ENCODE peak calls at places on chromosomes 13 and 19, in nine cellular contexts. Z is PC-9, J is tibial artery, M is transverse colon, E is stomach, G is left lung, U is A549, V is DND-41, C is cardiac fibroblast. I is an unnamed sample.

GRCh38 chr19:4357921-4358326 is 14.6 kb downstream of the MPND start:
- DNase-seq in G (no peak), Z (no peak), E (no peak), U (no peak), M (no peak), J (peak; percentile 64), V (no peak), C (no peak), I (no peak)

GRCh38 chr19:50694815-50695145 is 24.8 kb downstream of the SHANK1 start:
- DNase-seq in J (no peak), G (no peak), V (no peak), E (no peak), Z (no peak), M (no peak), U (no peak), C (no peak), I (no peak)

GRCh38 chr19:13882841-13883240 is 5.9 kb downstream of the NANOS3 start:
- DNase-seq in U (no peak), C (no peak), G (no peak), J (no peak), M (no peak), Z (no peak), V (peak; percentile 44), E (no peak), I (no peak)

GRCh38 chr13:74870865-74871264 is 611.1 kb downstream of the TBC1D4 start:
- DNase-seq in G (no peak), E (no peak), U (peak; percentile 19), J (no peak), Z (no peak), C (peak; percentile 76), V (no peak), M (no peak), I (no peak)

GRCh38 chr19:17683078-17683477 is 5.1 kb downstream of the UNC13A start:
- DNase-seq in M (no peak), Z (no peak), G (no peak), U (no peak), V (no peak), E (no peak), C (no peak), J (no peak), I (no peak)

GRCh38 chr13:27820524-27821482 is 28.5 kb downstream of the GSX1 start:
- DNase-seq in M (no peak), J (no peak), Z (no peak), G (no peak), C (peak; percentile 13), E (no peak), V (no peak), U (no peak), I (no peak)

GRCh38 chr19:17834350-17835181 is 13.2 kb downstream of the JAK3 start:
- DNase-seq in E (no peak), C (no peak), G (no peak), U (peak; percentile 35), M (no peak), V (no peak), Z (no peak), J (no peak), I (no peak)

GRCh38 chr13:24709186-24709913 is 29.1 kb downstream of the ATP12A start:
- DNase-seq in E (peak; percentile 27), G (no peak), Z (no peak), U (no peak), M (peak; percentile 20), J (no peak), V (peak; percentile 80), C (no peak), I (no peak)

GRCh38 chr19:3338541-3339181 is 27.7 kb upstream of the NFIC start:
- DNase-seq in J (peak; percentile 93), Z (peak; percentile 26), V (peak; percentile 91), U (no peak), C (no peak), E (peak; percentile 87), G (peak; percentile 87), M (peak; percentile 89), I (no peak)

GRCh38 chr19:33894787-33895186 is 98.1 kb downstream of the KCTD15 start:
- DNase-seq in Z (no peak), M (no peak), C (no peak), G (no peak), J (no peak), V (no peak), E (no peak), U (no peak), I (no peak)

GRCh38 chr13:76570485-76570884 is 315.7 kb downstream of the KCTD12 start:
- DNase-seq in M (no peak), G (no peak), J (no peak), E (no peak), V (no peak), Z (no peak), C (no peak), U (no peak), I (no peak)

DNA sequence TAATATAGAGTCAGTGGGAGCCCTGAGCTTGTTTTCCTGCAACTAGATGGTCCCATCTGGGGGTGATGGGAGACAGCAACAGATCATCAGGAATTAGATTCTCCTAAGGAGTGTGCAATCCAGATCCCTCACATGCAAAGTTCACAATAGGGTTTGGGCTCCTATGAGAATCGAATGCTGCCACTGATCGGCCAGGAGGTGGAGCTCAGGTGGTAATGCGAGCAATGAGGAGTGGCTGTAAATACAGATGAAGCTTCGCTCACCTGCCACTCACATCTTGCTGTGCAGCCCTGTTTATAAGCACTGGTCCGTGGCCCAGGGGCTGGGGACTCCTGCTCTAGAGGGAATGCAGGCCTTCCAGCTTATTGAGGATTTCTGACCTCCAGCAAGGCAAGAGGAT is 5.7 kb downstream of the ZNF558 start:
- DNase-seq in J (no peak), C (no peak), V (no peak), E (no peak), G (no peak), Z (no peak), U (peak; percentile 4), M (no peak), I (peak; percentile 7)
- TF ChIP-seq CTCF in J (no peak), C (no peak), V (no peak), E (no peak), G (no peak), Z (no peak), U (no peak), M (no peak), I (peak; percentile 44)

GRCh38 chr19:1131718-1132552 is 28.1 kb downstream of the GPX4 start:
- DNase-seq in Z (peak; percentile 79), J (peak; percentile 92), V (peak; percentile 78), M (peak; percentile 93), E (peak; percentile 92), G (peak; percentile 99), C (peak; percentile 93), U (peak; percentile 64), I (peak; percentile 89)

GRCh38 chr19:1133471-1133929 is 29.7 kb downstream of the GPX4 start:
- DNase-seq in U (peak; percentile 74), G (no peak), C (no peak), E (peak; percentile 56), V (peak; percentile 55), Z (no peak), M (peak; percentile 79), J (no peak), I (peak; percentile 93)

GRCh38 chr19:1134431-1134830 is 30.6 kb downstream of the GPX4 start:
- DNase-seq in J (no peak), U (no peak), C (no peak), Z (no peak), V (no peak), M (no peak), G (no peak), E (no peak), I (no peak)

GRCh38 chr19:1130801-1131717 is 27.3 kb downstream of the GPX4 start:
- DNase-seq in M (peak; percentile 70), J (no peak), E (peak; percentile 46), C (no peak), V (no peak), U (no peak), G (no peak), Z (no peak), I (peak; percentile 41)

GRCh38 chr19:1132625-1133383 is 29.0 kb downstream of the GPX4 start:
- DNase-seq in C (no peak), Z (no peak), V (no peak), M (peak; percentile 47), G (no peak), J (no peak), U (no peak), E (no peak), I (peak; percentile 38)
- H3K4me3 ChIP-seq in C (peak overlapping the region; percentile 90), Z (no peak overlapping the region), V (peak overlapping the region; percentile 62), M (peak overlapping the region; percentile 81), G (peak overlapping the region; percentile 80), J (peak overlapping the region; percentile 67), U (no peak overlapping the region), E (peak overlapping the region; percentile 72), I (peak overlapping the region; percentile 71)

GRCh38 chr13:79919109-79919508 is 421.8 kb downstream of the SPRY2 start:
- DNase-seq in C (no peak), G (no peak), Z (no peak), V (no peak), E (no peak), U (no peak), M (no peak), J (no peak), I (no peak)

GRCh38 chr13:79918620-79919019 is 422.3 kb downstream of the SPRY2 start:
- DNase-seq in V (no peak), Z (no peak), C (no peak), E (no peak), J (no peak), G (no peak), U (no peak), M (no peak), I (no peak)

GRCh38 chr13:79913141-79913827 is 427.6 kb downstream of the SPRY2 start:
- DNase-seq in V (no peak), J (no peak), E (no peak), M (no peak), Z (no peak), C (no peak), G (no peak), U (no peak), I (no peak)

GRCh38 chr13:79915386-79915785 is 425.5 kb downstream of the SPRY2 start:
- DNase-seq in J (no peak), U (no peak), V (no peak), E (no peak), M (no peak), Z (no peak), C (no peak), G (no peak), I (no peak)

DNA sequence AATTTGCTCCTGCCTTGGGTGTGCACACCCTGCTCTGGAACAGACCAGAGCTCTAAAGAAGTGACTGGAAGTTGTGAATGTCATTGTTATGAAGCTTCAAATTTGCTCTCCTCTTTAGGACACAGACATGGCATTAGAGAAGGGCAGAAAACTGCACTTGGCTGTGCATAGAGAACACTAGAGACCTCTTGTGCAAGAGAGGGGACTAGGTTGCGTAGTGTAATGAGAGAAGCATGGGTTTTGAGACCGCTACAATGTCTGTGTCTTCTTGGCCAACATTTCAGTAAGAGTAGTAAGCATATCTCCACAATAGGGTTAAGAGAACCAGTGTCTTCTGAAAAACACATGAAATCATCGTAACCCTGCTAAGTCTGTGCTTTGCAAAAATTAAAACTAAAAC is 423.3 kb downstream of the SPRY2 start:
- DNase-seq in M (no peak), U (no peak), J (no peak), C (no peak), Z (no peak), V (no peak), E (no peak), G (no peak), I (no peak)
- TF ChIP-seq CTCF in M (no peak), U (no peak), J (no peak), C (no peak), Z (no peak), V (no peak), E (no peak), G (no peak), I (no peak)

DNA sequence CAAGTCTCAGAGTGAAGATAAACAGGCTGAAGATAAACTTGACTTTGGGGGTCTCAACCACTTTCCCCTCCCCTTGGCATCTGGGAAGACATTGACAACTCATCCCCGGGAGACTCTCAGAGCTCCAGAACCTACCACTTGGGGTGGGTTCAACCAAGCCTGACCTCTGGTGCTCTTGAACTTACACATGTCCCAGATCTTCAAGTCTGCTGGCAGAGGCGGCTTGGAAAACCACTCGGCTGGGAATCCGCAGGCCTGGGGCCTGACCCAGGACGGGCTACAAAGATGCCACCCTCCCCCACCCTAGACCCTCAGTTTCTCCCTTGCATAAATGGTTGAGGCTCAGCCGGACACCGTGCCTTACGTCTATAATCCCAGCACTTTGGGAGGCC is 512 bp downstream of the LRRC8E start:
- DNase-seq in M (peak; percentile 8), U (no peak), J (no peak), V (no peak), G (no peak), E (no peak), Z (no peak), C (no peak), I (no peak)
- H3K4me3 ChIP-seq in M (peak overlapping the region; percentile 48), U (peak overlapping the region; percentile 71), J (no peak overlapping the region), V (no peak overlapping the region), G (peak overlapping the region; percentile 42), E (peak overlapping the region; percentile 53), Z (peak overlapping the region; percentile 87), C (peak overlapping the region; percentile 59), I (no peak overlapping the region)

I was measured in OCI-LY7.